ENCODE peak calls at places on chromosomes 5 and 9, in nine cellular contexts. J is tibial nerve; F is activated CD4-positive, alpha-beta T cell treated with anti-CD3 and anti-CD28 coated beads, Interleukin-2, amount 10 ng/mL, durations not matched to agents 7 days and 5 days; L is dermis microvascular lymphatic vessel endothelial cell; W is activated CD8-positive, alpha-beta memory T cell treated with anti-CD3 and anti-CD28 coated beads for 48 hours; I is GM04504; O is stimulated activated naive CD4-positive, alpha-beta T cell treated with Interleukin-2 at 50 U/mL for 16 hours; G is ureter; V is WTC11. E is an unnamed sample.

GRCh38 chr5:95222836-95223235 is 62.1 kb downstream of the MCTP1 start:
- DNase-seq in G (no peak), J (no peak), F (no peak), V (no peak), W (no peak), O (no peak), I (no peak), L (no peak), E (no peak)

GRCh38 chr9:129483467-129484324 is 137.2 kb downstream of the C9orf50 start:
- DNase-seq in I (peak; percentile 89), V (no peak), J (peak; percentile 83), G (peak; percentile 92), L (peak; percentile 64), O (no peak), F (no peak), W (no peak), E (peak; percentile 81)

GRCh38 chr5:150309898-150310269 is 7.2 kb upstream of the ARSI start:
- DNase-seq in F (no peak), G (no peak), V (no peak), J (no peak), W (no peak), O (no peak), I (no peak), L (no peak), E (no peak)

GRCh38 chr5:160792281-160792680 is 59.7 kb downstream of the ATP10B start:
- DNase-seq in G (no peak), J (no peak), L (no peak), F (no peak), I (no peak), V (no peak), O (no peak), W (no peak), E (no peak)

GRCh38 chr9:104805441-104805840 is 41.5 kb downstream of the NIPSNAP3B start:
- DNase-seq in V (no peak), W (no peak), J (no peak), O (no peak), G (no peak), L (no peak), I (no peak), F (no peak), E (no peak)

GRCh38 chr9:130556396-130557076 is 22.8 kb upstream of the FUBP3 start:
- DNase-seq in W (no peak), G (no peak), L (no peak), I (no peak), V (no peak), O (no peak), J (no peak), F (no peak), E (no peak)

GRCh38 chr5:171322527-171322926 is 13.5 kb downstream of the TLX3 start:
- DNase-seq in O (no peak), L (no peak), J (no peak), I (no peak), V (no peak), G (no peak), W (no peak), F (no peak), E (no peak)

GRCh38 chr9:73143606-73144328 is 7.9 kb upstream of the ANXA1 start:
- DNase-seq in F (no peak), L (peak; percentile 52), W (no peak), J (no peak), I (peak; percentile 59), G (no peak), V (no peak), O (no peak), E (no peak)

GRCh38 chr9:20508242-20508641 is 114.1 kb downstream of the MLLT3 start:
- DNase-seq in V (no peak), G (no peak), I (no peak), L (no peak), O (no peak), J (no peak), F (peak; percentile 39), W (no peak), E (no peak)

GRCh38 chr5:149745-150450 is 41.4 kb upstream of the LRRC14B start:
- DNase-seq in L (no peak), I (no peak), O (no peak), G (no peak), W (no peak), V (no peak), F (no peak), J (no peak), E (no peak)

GRCh38 chr9:130651221-130651620 is 13.2 kb upstream of the PRDM12 start:
- DNase-seq in V (no peak), J (no peak), W (no peak), O (no peak), I (no peak), F (no peak), L (no peak), G (no peak), E (no peak)

GRCh38 chr5:16542275-16542674 is 74.5 kb downstream of the RETREG1 start:
- DNase-seq in G (no peak), L (no peak), J (no peak), F (no peak), W (no peak), V (no peak), O (no peak), I (no peak), E (peak; percentile 38)

GRCh38 chr9:126503333-126504085 is 110.2 kb upstream of the LMX1B start:
- DNase-seq in F (no peak), I (peak; percentile 18), V (no peak), J (no peak), W (no peak), O (no peak), G (no peak), L (no peak), E (no peak)

GRCh38 chr5:73684691-73685090 is 58.7 kb downstream of the ARHGEF28 start:
- DNase-seq in J (no peak), O (no peak), G (no peak), F (no peak), V (no peak), L (no peak), I (no peak), W (no peak), E (no peak)

GRCh38 chr9:105994970-105995369 is 300.6 kb downstream of the TMEM38B start:
- DNase-seq in G (no peak), W (no peak), I (no peak), J (no peak), F (no peak), L (no peak), V (no peak), O (no peak), E (no peak)

GRCh38 chr5:31382051-31382878 is 149.6 kb downstream of the DROSHA start:
- DNase-seq in V (no peak), L (no peak), F (no peak), O (no peak), G (no peak), W (no peak), I (no peak), J (no peak), E (no peak)

GRCh38 chr9:134174526-134175290 is 10.3 kb upstream of the RNU6ATAC start:
- DNase-seq in J (no peak), G (no peak), F (no peak), I (no peak), O (no peak), V (no peak), W (no peak), L (no peak), E (no peak)

GRCh38 chr5:108798866-108799265 is 51.2 kb downstream of the FER start:
- DNase-seq in G (no peak), V (no peak), F (no peak), L (no peak), J (no peak), I (no peak), O (no peak), W (no peak), E (no peak)

GRCh38 chr9:120920495-120921178 is 6.0 kb downstream of the TRAF1 start:
- DNase-seq in J (no peak), I (no peak), O (peak; percentile 31), G (no peak), W (no peak), F (no peak), V (no peak), L (no peak), E (no peak)

GRCh38 chr9:76895186-76895585 is 10.7 kb downstream of the PRUNE2 start:
- DNase-seq in J (no peak), G (no peak), L (no peak), F (no peak), I (no peak), V (no peak), O (no peak), W (no peak), E (no peak)

GRCh38 chr5:16149621-16150020 is 30.0 kb downstream of the MARCHF11 start:
- DNase-seq in F (no peak), J (no peak), O (no peak), W (no peak), L (no peak), I (no peak), G (no peak), V (no peak), E (no peak)

GRCh38 chr5:110053824-110054223 is 364.1 kb downstream of the MAN2A1 start:
- DNase-seq in I (no peak), O (no peak), J (no peak), W (no peak), V (no peak), L (no peak), F (no peak), G (no peak), E (no peak)

GRCh38 chr5:62256161-62257017 is 49.6 kb upstream of the KIF2A start:
- DNase-seq in O (no peak), G (no peak), L (peak; percentile 47), J (no peak), V (no peak), F (peak; percentile 43), I (no peak), W (no peak), E (no peak)

GRCh38 chr9:5947912-5948311 is 57.2 kb downstream of the MLANA start:
- DNase-seq in J (no peak), L (no peak), V (no peak), F (no peak), W (no peak), G (no peak), I (no peak), O (no peak), E (no peak)

GRCh38 chr9:17521456-17521855 is 57.4 kb upstream of the SH3GL2 start:
- DNase-seq in J (no peak), F (no peak), L (no peak), O (no peak), W (no peak), G (no peak), I (no peak), V (no peak), E (no peak)

GRCh38 chr5:96936431-96937221 is 746 bp downstream of the LNPEP start:
- DNase-seq in V (peak; percentile 40), I (no peak), J (no peak), F (peak; percentile 65), L (peak; percentile 52), W (no peak), O (peak; percentile 29), G (peak; percentile 60), E (peak; percentile 41)

GRCh38 chr5:110590187-110590586 is 136.3 kb downstream of the TMEM232 start:
- DNase-seq in W (no peak), O (no peak), L (peak; percentile 21), F (no peak), G (no peak), I (no peak), J (no peak), V (no peak), E (peak; percentile 17)

GRCh38 chr5:151239237-151239861 is 13.6 kb upstream of the GM2A start:
- DNase-seq in W (peak; percentile 52), I (peak; percentile 52), J (peak; percentile 59), G (peak; percentile 87), V (peak; percentile 81), L (peak; percentile 66), F (peak; percentile 61), O (no peak), E (peak; percentile 70)

GRCh38 chr5:76608833-76609232 is 14.4 kb downstream of the F2RL2 start:
- DNase-seq in W (no peak), G (no peak), I (no peak), L (peak; percentile 71), V (no peak), F (peak; percentile 10), O (no peak), J (no peak), E (no peak)

GRCh38 chr5:106140101-106140500 is 1530.6 kb downstream of the EFNA5 start:
- DNase-seq in O (no peak), V (no peak), J (no peak), L (no peak), G (no peak), I (no peak), W (no peak), F (no peak), E (no peak)

E was measured in Caco-2.